ENCODE peak calls at places on chromosomes 7 and 10, in six cellular contexts. One of them, this sample, is unnamed.

GRCh38 chr7:115707684-115708341 is 322.8 kb downstream of the TFEC start:
- DNase-seq in HFF-Myc: no peak
- DNase-seq in hepatocyte: no peak
- DNase-seq in cardiac muscle cell: no peak
- DNase-seq in left ventricle myocardium inferior: no peak
- DNase-seq in neural crest cell: no peak
- DNase-seq in this sample: no peak

GRCh38 chr7:45985902-45986301 is 64.8 kb upstream of the IGFBP3 start:
- DNase-seq in hepatocyte: no peak
- DNase-seq in HFF-Myc: peak; percentile 31
- DNase-seq in left ventricle myocardium inferior: no peak
- DNase-seq in neural crest cell: no peak
- DNase-seq in cardiac muscle cell: peak; percentile 56
- DNase-seq in this sample: no peak

GRCh38 chr7:80883188-80884025 is 35.4 kb downstream of the SEMA3C start:
- DNase-seq in HFF-Myc: peak; percentile 98
- DNase-seq in neural crest cell: no peak
- DNase-seq in cardiac muscle cell: peak; percentile 85
- DNase-seq in left ventricle myocardium inferior: no peak
- DNase-seq in hepatocyte: peak; percentile 64
- DNase-seq in this sample: no peak

GRCh38 chr10:23199768-23200511 is 7.8 kb downstream of the PTF1A start:
- DNase-seq in neural crest cell: no peak
- DNase-seq in cardiac muscle cell: no peak
- DNase-seq in left ventricle myocardium inferior: no peak
- DNase-seq in hepatocyte: no peak
- DNase-seq in HFF-Myc: no peak
- DNase-seq in this sample: no peak

GRCh38 chr10:10598297-10598696 is 419.4 kb upstream of the CELF2 start:
- DNase-seq in hepatocyte: no peak
- DNase-seq in HFF-Myc: no peak
- DNase-seq in cardiac muscle cell: no peak
- DNase-seq in neural crest cell: no peak
- DNase-seq in left ventricle myocardium inferior: no peak
- DNase-seq in this sample: peak; percentile 8

GRCh38 chr7:111401516-111401915 is 160.8 kb downstream of the IMMP2L start:
- DNase-seq in neural crest cell: no peak
- DNase-seq in left ventricle myocardium inferior: no peak
- DNase-seq in HFF-Myc: no peak
- DNase-seq in hepatocyte: no peak
- DNase-seq in cardiac muscle cell: no peak
- DNase-seq in this sample: no peak

GRCh38 chr10:12658526-12658925 is 309.2 kb downstream of the CAMK1D start:
- DNase-seq in left ventricle myocardium inferior: no peak
- DNase-seq in HFF-Myc: no peak
- DNase-seq in neural crest cell: no peak
- DNase-seq in cardiac muscle cell: no peak
- DNase-seq in hepatocyte: no peak
- DNase-seq in this sample: no peak

GRCh38 chr10:29326886-29327789 is 38.3 kb downstream of the LYZL1 start:
- DNase-seq in cardiac muscle cell: no peak
- DNase-seq in hepatocyte: peak; percentile 34
- DNase-seq in HFF-Myc: no peak
- DNase-seq in left ventricle myocardium inferior: no peak
- DNase-seq in neural crest cell: no peak
- DNase-seq in this sample: no peak

GRCh38 chr10:78386495-78386894 is 352.8 kb downstream of the RPS24 start:
- DNase-seq in left ventricle myocardium inferior: no peak
- DNase-seq in hepatocyte: no peak
- DNase-seq in neural crest cell: no peak
- DNase-seq in HFF-Myc: no peak
- DNase-seq in cardiac muscle cell: no peak
- DNase-seq in this sample: no peak

GRCh38 chr10:49080071-49080470 is 35.3 kb downstream of the VSTM4 start:
- DNase-seq in HFF-Myc: no peak
- DNase-seq in cardiac muscle cell: peak; percentile 73
- DNase-seq in hepatocyte: peak; percentile 61
- DNase-seq in neural crest cell: no peak
- DNase-seq in left ventricle myocardium inferior: peak; percentile 52
- DNase-seq in this sample: no peak

GRCh38 chr7:24870766-24871165 is 109.2 kb downstream of the OSBPL3 start:
- DNase-seq in HFF-Myc: no peak
- DNase-seq in hepatocyte: no peak
- DNase-seq in neural crest cell: no peak
- DNase-seq in cardiac muscle cell: no peak
- DNase-seq in left ventricle myocardium inferior: no peak
- DNase-seq in this sample: no peak

GRCh38 chr10:116815641-116816415 is 33.5 kb upstream of the ENO4 start:
- DNase-seq in left ventricle myocardium inferior: no peak
- DNase-seq in hepatocyte: no peak
- DNase-seq in HFF-Myc: no peak
- DNase-seq in neural crest cell: no peak
- DNase-seq in cardiac muscle cell: no peak
- DNase-seq in this sample: no peak

GRCh38 chr7:75879771-75880184 is 944 bp downstream of the RHBDD2 start:
- DNase-seq in neural crest cell: no peak
- DNase-seq in cardiac muscle cell: peak; percentile 54
- DNase-seq in hepatocyte: no peak
- DNase-seq in HFF-Myc: no peak
- DNase-seq in left ventricle myocardium inferior: no peak
- DNase-seq in this sample: no peak

GRCh38 chr10:95793401-95794045 is 37.6 kb downstream of the ENTPD1 start:
- DNase-seq in hepatocyte: no peak
- DNase-seq in left ventricle myocardium inferior: no peak
- DNase-seq in neural crest cell: no peak
- DNase-seq in cardiac muscle cell: no peak
- DNase-seq in HFF-Myc: no peak
- DNase-seq in this sample: no peak

GRCh38 chr10:37434091-37434490 is 308.7 kb downstream of the ANKRD30A start:
- DNase-seq in cardiac muscle cell: no peak
- DNase-seq in HFF-Myc: no peak
- DNase-seq in hepatocyte: no peak
- DNase-seq in neural crest cell: no peak
- DNase-seq in left ventricle myocardium inferior: no peak
- DNase-seq in this sample: no peak

GRCh38 chr10:119477444-119477843 is 65.1 kb downstream of the RGS10 start:
- DNase-seq in left ventricle myocardium inferior: no peak
- DNase-seq in cardiac muscle cell: no peak
- DNase-seq in HFF-Myc: no peak
- DNase-seq in hepatocyte: no peak
- DNase-seq in neural crest cell: no peak
- DNase-seq in this sample: no peak

GRCh38 chr7:108054537-108054936 is 51.6 kb upstream of the LAMB1 start:
- DNase-seq in neural crest cell: no peak
- DNase-seq in cardiac muscle cell: no peak
- DNase-seq in hepatocyte: no peak
- DNase-seq in HFF-Myc: no peak
- DNase-seq in left ventricle myocardium inferior: no peak
- DNase-seq in this sample: no peak

GRCh38 chr7:101108330-101108857 is 18.5 kb upstream of the SERPINE1 start:
- DNase-seq in HFF-Myc: no peak
- DNase-seq in neural crest cell: no peak
- DNase-seq in cardiac muscle cell: peak; percentile 78
- DNase-seq in left ventricle myocardium inferior: peak; percentile 64
- DNase-seq in hepatocyte: no peak
- DNase-seq in this sample: peak; percentile 21

GRCh38 chr7:70595741-70596574 is 536.0 kb upstream of the GALNT17 start:
- DNase-seq in HFF-Myc: no peak
- DNase-seq in left ventricle myocardium inferior: no peak
- DNase-seq in cardiac muscle cell: no peak
- DNase-seq in neural crest cell: no peak
- DNase-seq in hepatocyte: peak; percentile 36
- DNase-seq in this sample: peak; percentile 64

GRCh38 chr10:22792161-22792560 is 77.8 kb upstream of the PIP4K2A start:
- DNase-seq in left ventricle myocardium inferior: no peak
- DNase-seq in HFF-Myc: no peak
- DNase-seq in neural crest cell: no peak
- DNase-seq in cardiac muscle cell: no peak
- DNase-seq in hepatocyte: no peak
- DNase-seq in this sample: no peak

DNA sequence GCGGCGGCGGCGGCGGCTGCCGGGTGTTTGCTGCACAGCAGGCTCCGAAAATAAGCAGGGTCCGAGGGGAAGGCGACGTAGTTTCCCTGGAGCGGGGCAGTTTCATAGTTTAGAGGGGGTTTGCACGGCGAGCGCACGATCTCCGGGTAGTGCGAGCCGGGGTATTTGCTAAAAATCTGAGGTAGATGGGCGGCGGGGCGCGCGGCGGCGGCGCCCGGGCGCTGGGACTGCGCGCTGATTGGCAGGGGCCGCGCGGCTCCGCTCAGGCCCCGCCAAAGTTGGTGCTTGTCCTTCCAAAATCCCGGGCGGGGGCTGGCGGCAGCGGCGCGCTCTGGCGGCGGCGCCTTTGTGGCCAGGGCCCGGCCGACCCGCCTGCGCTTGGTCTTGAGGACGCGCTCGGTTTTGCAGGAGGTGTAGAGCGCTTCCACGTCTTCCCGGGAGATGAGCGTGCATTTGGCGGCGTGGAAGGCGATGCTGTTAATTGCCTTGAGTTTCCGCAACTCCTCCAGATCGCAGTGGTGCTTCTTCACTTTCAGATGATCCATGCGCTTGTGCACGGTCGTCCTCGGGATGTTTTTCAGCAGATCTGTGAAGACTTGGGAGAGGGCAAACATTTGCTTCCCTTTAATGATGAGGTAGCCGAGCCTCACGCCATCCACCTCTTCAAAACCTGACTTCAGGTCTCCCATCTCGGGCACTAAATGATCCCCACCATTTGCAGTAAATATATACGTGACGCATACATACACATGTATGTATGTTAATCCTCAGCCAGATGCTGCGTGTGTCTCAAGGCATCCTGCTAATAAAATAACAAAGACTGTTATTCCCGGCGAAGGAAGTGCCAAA is 8.1 kb downstream of the SKIDA1 start:
- DNase-seq in HFF-Myc: no peak
- DNase-seq in neural crest cell: no peak
- DNase-seq in hepatocyte: peak; percentile 52
- DNase-seq in cardiac muscle cell: peak; percentile 72
- DNase-seq in left ventricle myocardium inferior: peak; percentile 68
- DNase-seq in this sample: peak; percentile 69
- TF ChIP-seq CTCF in HFF-Myc: no peak
- TF ChIP-seq CTCF in neural crest cell: peak; percentile 14
- TF ChIP-seq CTCF in hepatocyte: no peak
- TF ChIP-seq CTCF in cardiac muscle cell: no peak
- TF ChIP-seq CTCF in left ventricle myocardium inferior: no peak
- TF ChIP-seq CTCF in this sample: no peak

GRCh38 chr10:75395171-75395954 is 6.2 kb downstream of the ZNF503 start:
- DNase-seq in left ventricle myocardium inferior: peak; percentile 53
- DNase-seq in neural crest cell: peak; percentile 76
- DNase-seq in HFF-Myc: no peak
- DNase-seq in hepatocyte: peak; percentile 89
- DNase-seq in cardiac muscle cell: peak; percentile 67
- DNase-seq in this sample: peak; percentile 88
- TF ChIP-seq CTCF in left ventricle myocardium inferior: peak; percentile 96
- TF ChIP-seq CTCF in neural crest cell: peak; percentile 97
- TF ChIP-seq CTCF in HFF-Myc: peak; percentile 56
- TF ChIP-seq CTCF in hepatocyte: peak; percentile 88
- TF ChIP-seq CTCF in cardiac muscle cell: peak; percentile 86
- TF ChIP-seq CTCF in this sample: peak; percentile 95

GRCh38 chr7:34389332-34390078 is 268.5 kb upstream of the NPSR1 start:
- DNase-seq in neural crest cell: no peak
- DNase-seq in left ventricle myocardium inferior: no peak
- DNase-seq in cardiac muscle cell: no peak
- DNase-seq in hepatocyte: no peak
- DNase-seq in HFF-Myc: no peak
- DNase-seq in this sample: no peak
- TF ChIP-seq CTCF in neural crest cell: no peak
- TF ChIP-seq CTCF in left ventricle myocardium inferior: no peak
- TF ChIP-seq CTCF in cardiac muscle cell: no peak
- TF ChIP-seq CTCF in hepatocyte: no peak
- TF ChIP-seq CTCF in HFF-Myc: no peak
- TF ChIP-seq CTCF in this sample: no peak

DNA sequence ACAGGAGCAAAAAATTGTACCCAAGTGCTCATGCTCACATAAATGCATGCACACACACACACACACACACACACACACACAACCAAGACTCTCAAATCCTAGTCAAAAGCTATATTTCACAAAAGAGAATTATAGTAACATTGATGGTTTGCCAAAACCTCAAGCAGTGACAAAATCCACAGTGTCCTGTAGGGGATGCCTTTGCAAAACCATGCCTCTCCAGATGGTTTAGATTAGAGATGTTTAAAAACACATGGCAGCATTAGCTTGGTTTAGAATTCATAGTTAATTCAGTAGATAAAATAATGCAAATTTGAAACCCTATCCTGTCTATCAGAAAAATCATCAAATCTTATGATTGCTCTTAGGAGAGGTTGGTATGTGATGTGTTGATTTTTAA is 232.2 kb downstream of the DYNC1I1 start:
- DNase-seq in cardiac muscle cell: no peak
- DNase-seq in neural crest cell: no peak
- DNase-seq in left ventricle myocardium inferior: no peak
- DNase-seq in hepatocyte: peak; percentile 37
- DNase-seq in HFF-Myc: peak; percentile 47
- DNase-seq in this sample: no peak
- TF ChIP-seq CTCF in cardiac muscle cell: no peak
- TF ChIP-seq CTCF in neural crest cell: no peak
- TF ChIP-seq CTCF in left ventricle myocardium inferior: no peak
- TF ChIP-seq CTCF in hepatocyte: peak; percentile 19
- TF ChIP-seq CTCF in HFF-Myc: peak; percentile 37
- TF ChIP-seq CTCF in this sample: no peak

GRCh38 chr7:13989138-13989943 is at the start of gene ETV1:
- DNase-seq in cardiac muscle cell: peak; percentile 79
- DNase-seq in hepatocyte: peak; percentile 78
- DNase-seq in neural crest cell: peak; percentile 75
- DNase-seq in HFF-Myc: no peak
- DNase-seq in left ventricle myocardium inferior: peak; percentile 63
- DNase-seq in this sample: peak; percentile 78
- TF ChIP-seq CTCF in cardiac muscle cell: peak; percentile 56
- TF ChIP-seq CTCF in hepatocyte: peak; percentile 34
- TF ChIP-seq CTCF in neural crest cell: peak; percentile 49
- TF ChIP-seq CTCF in HFF-Myc: peak; percentile 36
- TF ChIP-seq CTCF in left ventricle myocardium inferior: peak; percentile 48
- TF ChIP-seq CTCF in this sample: peak; percentile 40

GRCh38 chr10:92965314-92965713 is 95.3 kb upstream of the CYP26C1 start:
- DNase-seq in left ventricle myocardium inferior: no peak
- DNase-seq in cardiac muscle cell: peak; percentile 73
- DNase-seq in neural crest cell: no peak
- DNase-seq in hepatocyte: peak; percentile 69
- DNase-seq in HFF-Myc: no peak
- DNase-seq in this sample: peak; percentile 11
- TF ChIP-seq CTCF in left ventricle myocardium inferior: peak; percentile 73
- TF ChIP-seq CTCF in cardiac muscle cell: peak; percentile 55
- TF ChIP-seq CTCF in neural crest cell: peak; percentile 79
- TF ChIP-seq CTCF in hepatocyte: peak; percentile 77
- TF ChIP-seq CTCF in HFF-Myc: peak; percentile 28
- TF ChIP-seq CTCF in this sample: peak; percentile 76

This sample was measured in nephron progenitor cell.